ENCODE peak calls at places on chromosomes 2 and 18, in four cellular contexts. D, H, V and L are unnamed samples.

GRCh38 chr18:9535430-9535972 is 60.2 kb downstream of the RALBP1 start:
- DNase-seq in D (no peak), H (peak), V (no peak), L (no peak)

GRCh38 chr2:201696151-201696659 is 2.2 kb downstream of the MPP4 start:
- DNase-seq in D (no peak), H (peak), V (no peak), L (no peak)

GRCh38 chr18:73948497-73948896 is 199.1 kb downstream of the FBXO15 start:
- DNase-seq in D (no peak), H (no peak), V (no peak), L (no peak)

GRCh38 chr2:11753886-11754704 is 7.7 kb downstream of the LPIN1 start:
- DNase-seq in D (no peak), H (peak), V (no peak), L (peak)

GRCh38 chr2:101699191-101699938 is 1.9 kb downstream of the MAP4K4 start:
- DNase-seq in D (no peak), H (no peak), V (no peak), L (no peak)

GRCh38 chr2:118810766-118811165 is 36.7 kb downstream of the EN1 start:
- DNase-seq in D (no peak), H (no peak), V (no peak), L (no peak)

GRCh38 chr2:121133551-121134319 is 151.3 kb downstream of the TFCP2L1 start:
- DNase-seq in D (peak), H (no peak), V (no peak), L (no peak)

GRCh38 chr2:143688248-143688647 is 559.0 kb downstream of the ARHGAP15 start:
- DNase-seq in D (no peak), H (no peak), V (no peak), L (no peak)

GRCh38 chr2:229927817-229928321 is 5.6 kb downstream of the FBXO36 start:
- DNase-seq in D (no peak), H (no peak), V (no peak), L (no peak)

GRCh38 chr18:58848685-58849084 is 16.0 kb upstream of the ZNF532 start:
- DNase-seq in D (no peak), H (no peak), V (no peak), L (peak)

GRCh38 chr2:20429528-20429927 is 17.3 kb upstream of the RHOB start:
- DNase-seq in D (peak), H (no peak), V (peak), L (no peak)

GRCh38 chr2:20132990-20133535 is 81.6 kb upstream of the LAPTM4A start:
- DNase-seq in D (no peak), H (no peak), V (no peak), L (no peak)

GRCh38 chr2:181680055-181680936 is at the start of gene NEUROD1:
- DNase-seq in D (peak), H (no peak), V (no peak), L (peak)

GRCh38 chr2:240672701-240673190 is 9.9 kb downstream of the AQP12B start:
- DNase-seq in D (no peak), H (no peak), V (peak), L (peak)

GRCh38 chr2:237092920-237093781 is 7.5 kb downstream of the COPS8 start:
- DNase-seq in D (no peak), H (peak), V (no peak), L (no peak)

GRCh38 chr2:207813942-207814341 is 44.2 kb upstream of the FZD5 start:
- DNase-seq in D (no peak), H (no peak), V (no peak), L (peak)

GRCh38 chr2:41930807-41931566 is 116.8 kb upstream of the PKDCC start:
- DNase-seq in D (no peak), H (peak), V (no peak), L (no peak)

GRCh38 chr2:74525717-74526648 is at the start of gene DQX1:
- DNase-seq in D (peak), H (no peak), V (no peak), L (peak)

GRCh38 chr2:31998731-31999383 is 12.0 kb downstream of the MEMO1 start:
- DNase-seq in D (no peak), H (no peak), V (no peak), L (no peak)

GRCh38 chr2:136025057-136025973 is 39.9 kb upstream of the DARS1 start:
- DNase-seq in D (peak), H (peak), V (peak), L (peak)

GRCh38 chr18:31275722-31276463 is 42.1 kb upstream of the DSG1 start:
- DNase-seq in D (no peak), H (no peak), V (no peak), L (no peak)

GRCh38 chr18:50642439-50642838 is 82.6 kb downstream of the MAPK4 start:
- DNase-seq in D (no peak), H (no peak), V (no peak), L (no peak)

GRCh38 chr2:112917856-112918255 is 6.9 kb downstream of the IL37 start:
- DNase-seq in D (no peak), H (no peak), V (no peak), L (no peak)

GRCh38 chr2:149799296-149799695 is 211.7 kb upstream of the MMADHC start:
- DNase-seq in D (no peak), H (no peak), V (no peak), L (no peak)

GRCh38 chr2:74915743-74916142 is 42.7 kb upstream of the POLE4 start:
- DNase-seq in D (no peak), H (no peak), V (no peak), L (no peak)

GRCh38 chr2:96205888-96206287 is 2.7 kb downstream of the STARD7 start:
- DNase-seq in D (no peak), H (no peak), V (no peak), L (no peak)

GRCh38 chr2:102050854-102051391 is 59.2 kb downstream of the IL1R2 start:
- DNase-seq in D (no peak), H (peak), V (peak), L (no peak)

GRCh38 chr2:37472959-37473358 is 128.5 kb downstream of the QPCT start:
- DNase-seq in D (no peak), H (no peak), V (no peak), L (no peak)

GRCh38 chr2:83394134-83394965 is 1064.7 kb downstream of the SUCLG1 start:
- DNase-seq in D (no peak), H (no peak), V (no peak), L (no peak)

GRCh38 chr18:7824970-7825369 is 257.9 kb downstream of the PTPRM start:
- DNase-seq in D (no peak), H (peak), V (no peak), L (no peak)

GRCh38 chr2:205660521-205661124 is 21.7 kb upstream of the NRP2 start:
- DNase-seq in D (no peak), H (peak), V (no peak), L (no peak)

GRCh38 chr2:159671047-159671446 is 41.3 kb upstream of the MARCHF7 start:
- DNase-seq in D (no peak), H (no peak), V (no peak), L (no peak)

GRCh38 chr2:237152361-237152760 is 66.7 kb downstream of the COPS8 start:
- DNase-seq in D (no peak), H (no peak), V (no peak), L (peak)

GRCh38 chr2:240436626-240437180 is 1.2 kb downstream of the GPC1 start:
- DNase-seq in D (peak), H (peak), V (no peak), L (peak)

GRCh38 chr2:149020432-149020851 is 18.1 kb upstream of the LYPD6B start:
- DNase-seq in D (no peak), H (no peak), V (no peak), L (no peak)

GRCh38 chr2:168552450-168552856 is 96.4 kb downstream of the CERS6 start:
- DNase-seq in D (no peak), H (no peak), V (no peak), L (peak)

GRCh38 chr2:84865181-84865783 is 15.6 kb downstream of the TRABD2A start:
- DNase-seq in D (no peak), H (no peak), V (no peak), L (no peak)

GRCh38 chr18:5894613-5895299 is 566 bp downstream of the TMEM200C start:
- DNase-seq in D (peak), H (no peak), V (no peak), L (peak)

GRCh38 chr18:5895300-5895885 is at the start of gene TMEM200C:
- DNase-seq in D (peak), H (no peak), V (no peak), L (peak)

GRCh38 chr18:5892772-5893431 is 2.4 kb downstream of the TMEM200C start:
- DNase-seq in D (no peak), H (no peak), V (no peak), L (no peak)

GRCh38 chr18:5894215-5894612 is 1.1 kb downstream of the TMEM200C start:
- DNase-seq in D (no peak), H (no peak), V (no peak), L (no peak)

DNA sequence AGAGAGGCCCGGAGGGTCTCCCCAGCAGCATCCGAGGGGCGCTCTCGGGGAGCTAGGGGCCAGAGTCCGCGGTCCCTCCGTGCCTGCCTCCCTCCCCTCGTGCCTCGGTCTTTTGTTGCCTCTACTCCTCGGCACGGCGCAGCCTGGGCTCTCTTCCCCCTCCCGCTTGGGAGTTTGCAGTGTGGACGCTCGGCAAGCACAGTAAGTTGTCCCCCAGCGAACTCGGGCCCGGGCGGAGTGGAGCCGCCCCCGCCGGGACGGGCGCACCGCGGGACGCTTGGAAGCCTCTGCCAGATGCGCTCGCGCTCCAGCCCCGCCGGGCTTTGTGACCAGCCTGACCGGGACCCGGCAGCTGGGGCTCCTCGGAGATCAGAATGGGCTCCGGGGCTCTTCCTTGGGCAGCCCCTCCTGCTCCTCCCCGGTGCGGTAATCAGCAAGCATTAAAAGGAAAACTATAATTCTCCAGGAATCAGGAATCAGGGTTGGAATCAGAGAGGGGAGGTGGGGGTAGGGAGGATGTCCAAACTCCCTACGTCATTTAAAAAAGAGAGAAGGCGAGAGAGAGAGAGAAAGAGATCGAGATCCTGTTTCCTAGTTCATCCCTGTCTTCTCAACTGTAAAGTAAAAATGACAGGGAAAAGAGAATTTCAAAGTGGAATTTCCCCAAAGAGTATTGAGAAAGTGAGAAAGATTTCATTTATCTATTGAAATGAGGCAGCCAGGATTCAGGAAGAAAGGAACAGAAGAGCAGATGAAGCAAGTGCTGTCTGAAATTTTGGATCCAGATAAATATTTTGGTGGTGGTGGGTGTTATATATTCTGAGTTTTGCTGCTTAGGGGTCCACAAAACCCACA is 791 bp upstream of the TMEM200C start:
- DNase-seq in D (peak), H (no peak), V (no peak), L (peak)
- H3K4me3 ChIP-seq in D (peak), H (peak), V (peak), L (peak)

GRCh38 chr2:104888489-104889245 is 34.8 kb downstream of the POU3F3 start:
- DNase-seq in D (no peak), H (no peak), V (no peak), L (no peak)

GRCh38 chr2:104889261-104890091 is 35.6 kb downstream of the POU3F3 start:
- DNase-seq in D (no peak), H (no peak), V (no peak), L (peak)

GRCh38 chr2:104890092-104890393 is 36.1 kb downstream of the POU3F3 start:
- DNase-seq in D (no peak), H (no peak), V (no peak), L (no peak)

GRCh38 chr2:104890670-104891069 is 36.8 kb downstream of the POU3F3 start:
- DNase-seq in D (no peak), H (no peak), V (no peak), L (no peak)

GRCh38 chr2:104891145-104891544 is 37.2 kb downstream of the POU3F3 start:
- DNase-seq in D (no peak), H (no peak), V (no peak), L (no peak)
- H3K27ac ChIP-seq in D (no peak), H (no peak), V (no peak), L (no peak)

DNA sequence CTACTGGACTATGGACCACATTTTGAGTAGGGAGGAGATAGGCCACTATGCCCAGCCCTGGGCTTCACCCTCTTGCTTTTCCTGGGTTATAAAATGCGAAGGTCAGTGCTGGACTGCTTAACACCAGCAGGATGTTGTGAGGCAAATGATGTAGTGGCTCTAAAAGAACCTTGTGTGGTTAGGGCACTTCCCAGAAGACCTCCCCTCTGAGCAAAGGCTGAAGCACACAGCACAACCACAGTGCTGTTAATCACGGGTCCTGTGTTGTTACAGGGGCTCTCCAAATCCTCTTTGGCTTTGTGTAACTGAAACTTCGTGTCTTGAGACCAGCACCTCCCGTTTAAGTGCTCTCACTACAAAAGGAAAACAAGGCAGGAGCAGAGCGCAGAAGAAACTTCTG is 166.9 kb downstream of the KLHL29 start:
- DNase-seq in D (no peak), H (no peak), V (no peak), L (no peak)
- TF ChIP-seq CTCF in D (no peak), H (no peak), V (no peak), L (no peak)

DNA sequence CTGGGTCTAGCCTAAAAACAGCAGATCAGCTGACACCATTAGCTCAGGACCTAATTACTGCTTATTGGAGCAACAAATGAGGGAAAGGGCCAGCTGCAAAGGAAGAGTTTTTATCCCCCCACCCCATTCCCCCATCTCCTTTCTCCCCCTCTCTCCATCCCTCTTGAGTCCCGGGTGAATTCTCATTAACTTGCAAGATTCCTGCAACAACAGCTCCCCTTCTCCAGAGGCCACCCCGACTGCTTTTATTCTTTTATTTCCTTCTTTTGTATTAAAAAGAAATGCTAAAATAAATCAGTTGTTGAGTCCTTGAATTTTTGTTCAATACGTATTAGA is 473 bp upstream of the NOL4 start:
- DNase-seq in D (no peak), H (no peak), V (no peak), L (no peak)
- H3K4me3 ChIP-seq in D (peak), H (no peak), V (no peak), L (no peak)

DNA sequence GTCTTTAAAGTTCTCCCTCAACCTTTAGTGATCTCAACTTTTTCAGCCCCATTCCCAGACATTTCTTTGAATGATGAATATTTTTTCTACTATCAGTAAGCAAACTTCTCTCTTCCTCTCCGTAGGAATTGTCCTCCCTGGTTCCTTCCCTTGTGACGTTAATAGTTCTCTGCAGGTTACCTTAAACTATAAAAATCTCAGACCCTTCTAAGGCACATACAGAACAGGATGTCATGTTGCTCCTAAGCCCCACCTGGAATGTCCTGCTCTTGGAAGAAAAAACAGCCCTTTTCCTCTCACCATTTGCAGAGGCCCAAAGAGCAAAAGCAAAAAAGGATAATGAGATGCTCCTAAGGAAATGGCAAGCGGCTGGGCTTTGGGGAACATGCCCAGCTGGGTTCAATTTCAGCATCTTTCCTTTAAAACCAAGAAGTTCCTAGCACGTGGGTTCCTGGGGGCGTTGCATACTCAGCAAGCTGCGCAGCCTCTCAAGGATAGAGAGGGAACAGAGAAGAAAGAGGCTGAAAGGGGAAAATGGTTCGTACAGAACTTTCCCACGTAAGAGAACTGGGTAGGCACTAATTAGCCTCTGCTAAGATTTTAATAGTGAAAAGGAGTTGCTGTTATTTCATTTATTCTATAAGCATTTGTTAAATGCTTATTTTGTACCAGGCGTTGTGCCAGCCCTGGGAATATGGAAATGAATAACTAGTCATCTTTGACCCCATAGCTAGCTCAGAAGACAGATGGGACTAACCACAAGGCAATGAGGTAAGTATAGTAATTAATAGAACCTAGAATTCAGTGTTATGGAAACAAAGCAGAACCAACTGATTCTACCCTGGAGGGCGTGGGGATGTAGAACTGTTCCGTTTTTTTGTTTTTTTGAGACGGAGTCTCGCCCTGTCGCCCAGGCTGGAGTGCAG is 71.0 kb upstream of the RASGRP3 start:
- DNase-seq in D (no peak), H (no peak), V (no peak), L (no peak)
- H3K27ac ChIP-seq in D (no peak), H (no peak), V (no peak), L (no peak)